ENCODE peak calls at places on chromosomes 3 and 15, in eight cellular contexts. C, D, T, X, A, I, J and M are unnamed samples.
A peak's percentile ranks its signal among the peaks of the same experiment; 100 is the strongest.

GRCh38 chr15:69422336-69422895 is 8.3 kb downstream of the KIF23 start:
- DNase-seq in D (no peak), A (no peak), C (no peak), X (no peak), J (no peak), T (no peak), I (no peak), M (no peak)

GRCh38 chr15:80179025-80179759 is 26.4 kb downstream of the FAH start:
- DNase-seq in D (peak; percentile 91), T (peak; percentile 85), A (peak; percentile 93), C (peak; percentile 91), I (no peak), J (peak; percentile 42), X (no peak), M (peak; percentile 69)

GRCh38 chr3:18989237-18989812 is 159.0 kb upstream of the KCNH8 start:
- DNase-seq in I (no peak), J (no peak), C (no peak), T (no peak), A (no peak), D (no peak), X (no peak), M (no peak)

GRCh38 chr3:31132132-31132769 is 237.8 kb upstream of the GADL1 start:
- DNase-seq in D (peak; percentile 63), C (peak; percentile 45), X (peak; percentile 1), A (peak; percentile 20), T (peak; percentile 2), I (peak; percentile 25), J (peak; percentile 10), M (no peak)

GRCh38 chr3:173501941-173502489 is 104.5 kb downstream of the NLGN1 start:
- DNase-seq in J (no peak), I (no peak), D (no peak), A (no peak), C (peak; percentile 26), X (peak; percentile 62), T (no peak), M (no peak)

GRCh38 chr3:193809106-193809505 is 216.1 kb downstream of the OPA1 start:
- DNase-seq in T (no peak), I (no peak), C (no peak), D (no peak), A (no peak), J (no peak), X (no peak), M (no peak)

GRCh38 chr15:34436126-34436955 is 1.3 kb downstream of the GOLGA8A start:
- DNase-seq in D (peak; percentile 6), T (no peak), C (no peak), A (no peak), J (no peak), X (no peak), I (peak; percentile 24), M (no peak)

GRCh38 chr3:52777959-52778805 is 783 bp downstream of the ITIH1 start:
- DNase-seq in T (no peak), J (no peak), I (no peak), C (no peak), X (no peak), D (no peak), A (no peak), M (peak; percentile 17)

GRCh38 chr3:18338827-18339226 is 86.3 kb downstream of the SATB1 start:
- DNase-seq in C (no peak), J (no peak), X (no peak), I (no peak), T (no peak), A (no peak), D (no peak), M (no peak)

GRCh38 chr3:51712511-51712931 is 5.7 kb downstream of the GRM2 start:
- DNase-seq in J (no peak), I (no peak), D (no peak), A (no peak), T (no peak), X (no peak), C (no peak), M (peak; percentile 32)

GRCh38 chr3:59246719-59247401 is 197.0 kb upstream of the CFAP20DC start:
- DNase-seq in X (no peak), C (no peak), D (no peak), J (no peak), I (no peak), T (no peak), A (no peak), M (no peak)

GRCh38 chr15:79977431-79977940 is 6.5 kb upstream of the BCL2A1 start:
- DNase-seq in J (no peak), A (no peak), I (peak; percentile 74), T (no peak), X (no peak), C (no peak), D (no peak), M (peak; percentile 18)

GRCh38 chr15:89341316-89342005 is 6.8 kb upstream of the POLG start:
- DNase-seq in J (no peak), D (no peak), X (peak; percentile 14), C (no peak), A (no peak), T (no peak), I (no peak), M (no peak)

GRCh38 chr3:171342783-171343420 is 117.3 kb downstream of the TNIK start:
- DNase-seq in T (no peak), D (no peak), J (no peak), C (no peak), A (no peak), I (no peak), X (no peak), M (no peak)

GRCh38 chr3:188106898-188107684 is 46.9 kb upstream of the LPP start:
- DNase-seq in A (no peak), I (no peak), J (no peak), D (no peak), X (no peak), T (no peak), C (no peak), M (no peak)

GRCh38 chr3:57971975-57972374 is 36.2 kb upstream of the FLNB start:
- DNase-seq in A (no peak), C (no peak), I (no peak), X (no peak), D (no peak), J (no peak), T (no peak), M (no peak)

GRCh38 chr3:13022348-13023250 is 50.6 kb downstream of the IQSEC1 start:
- DNase-seq in D (peak; percentile 51), C (peak; percentile 55), J (peak; percentile 87), T (peak; percentile 75), A (peak; percentile 38), I (peak; percentile 61), X (no peak), M (no peak)

GRCh38 chr3:178558637-178559036 is 22.4 kb downstream of the KCNMB2 start:
- DNase-seq in X (peak; percentile 91), D (no peak), J (no peak), C (no peak), T (no peak), A (no peak), I (no peak), M (no peak)

GRCh38 chr3:17466028-17466427 is 276.4 kb downstream of the TBC1D5 start:
- DNase-seq in D (no peak), T (no peak), X (no peak), A (no peak), J (no peak), C (peak; percentile 64), I (no peak), M (no peak)

GRCh38 chr3:144502398-144502797 is 530.8 kb downstream of the DIPK2A start:
- DNase-seq in D (no peak), C (no peak), T (no peak), A (no peak), J (no peak), X (no peak), I (no peak), M (no peak)

GRCh38 chr3:112855883-112856282 is 9.2 kb upstream of the CD200R1L start:
- DNase-seq in X (no peak), D (no peak), T (no peak), C (no peak), J (no peak), A (no peak), I (no peak), M (no peak)